ENCODE peak calls at places on chromosome 2, in six cellular contexts. One of them, this sample, is unnamed.

GRCh38 chr2:120888851-120889250 is 153.2 kb downstream of the GLI2 start:
- DNase-seq in MCF 10A: no peak
- DNase-seq in GM13976: no peak
- DNase-seq in GM23338: no peak
- DNase-seq in Calu3: no peak
- DNase-seq in choroid plexus epithelial cell: no peak
- DNase-seq in this sample: peak

GRCh38 chr2:134884435-134884834 is 34.2 kb upstream of the CCNT2 start:
- DNase-seq in GM23338: no peak
- DNase-seq in Calu3: no peak
- DNase-seq in choroid plexus epithelial cell: no peak
- DNase-seq in MCF 10A: no peak
- DNase-seq in GM13976: no peak
- DNase-seq in this sample: no peak

GRCh38 chr2:70956141-70956540 is 20.4 kb downstream of the ATP6V1B1 start:
- DNase-seq in GM23338: no peak
- DNase-seq in GM13976: no peak
- DNase-seq in choroid plexus epithelial cell: no peak
- DNase-seq in MCF 10A: no peak
- DNase-seq in Calu3: no peak
- DNase-seq in this sample: no peak

GRCh38 chr2:216974321-216975302 is 114.7 kb upstream of the TNP1 start:
- DNase-seq in GM13976: no peak
- DNase-seq in GM23338: no peak
- DNase-seq in Calu3: no peak
- DNase-seq in choroid plexus epithelial cell: no peak
- DNase-seq in MCF 10A: no peak
- DNase-seq in this sample: no peak

GRCh38 chr2:227163998-227164744 is at the start of the genes COL4A3 and COL4A4:
- DNase-seq in choroid plexus epithelial cell: no peak
- DNase-seq in GM23338: peak
- DNase-seq in GM13976: peak
- DNase-seq in Calu3: peak
- DNase-seq in MCF 10A: peak
- DNase-seq in this sample: no peak

GRCh38 chr2:180709392-180710145 is 270.8 kb upstream of the UBE2E3 start:
- DNase-seq in GM23338: no peak
- DNase-seq in Calu3: no peak
- DNase-seq in MCF 10A: no peak
- DNase-seq in GM13976: no peak
- DNase-seq in choroid plexus epithelial cell: no peak
- DNase-seq in this sample: no peak

GRCh38 chr2:128748336-128748735 is 429.7 kb upstream of the HS6ST1 start:
- DNase-seq in GM23338: no peak
- DNase-seq in Calu3: no peak
- DNase-seq in MCF 10A: no peak
- DNase-seq in choroid plexus epithelial cell: no peak
- DNase-seq in GM13976: no peak
- DNase-seq in this sample: no peak

GRCh38 chr2:1494257-1494656 is 81.0 kb downstream of the TPO start:
- DNase-seq in choroid plexus epithelial cell: no peak
- DNase-seq in GM13976: no peak
- DNase-seq in Calu3: no peak
- DNase-seq in GM23338: no peak
- DNase-seq in MCF 10A: no peak
- DNase-seq in this sample: peak

GRCh38 chr2:218897394-218898108 is 16.9 kb downstream of the WNT10A start:
- DNase-seq in choroid plexus epithelial cell: no peak
- DNase-seq in GM13976: peak
- DNase-seq in GM23338: no peak
- DNase-seq in Calu3: no peak
- DNase-seq in MCF 10A: peak
- DNase-seq in this sample: no peak

GRCh38 chr2:137842430-137842829 is 121.8 kb upstream of the HNMT start:
- DNase-seq in GM13976: no peak
- DNase-seq in Calu3: no peak
- DNase-seq in MCF 10A: no peak
- DNase-seq in choroid plexus epithelial cell: no peak
- DNase-seq in GM23338: no peak
- DNase-seq in this sample: no peak

GRCh38 chr2:191166111-191166755 is 15.4 kb upstream of the STAT4 start:
- DNase-seq in Calu3: no peak
- DNase-seq in choroid plexus epithelial cell: peak
- DNase-seq in GM13976: no peak
- DNase-seq in GM23338: no peak
- DNase-seq in MCF 10A: peak
- DNase-seq in this sample: no peak

GRCh38 chr2:72330673-72331072 is 183.0 kb upstream of the CYP26B1 start:
- DNase-seq in GM13976: no peak
- DNase-seq in choroid plexus epithelial cell: peak
- DNase-seq in Calu3: no peak
- DNase-seq in MCF 10A: no peak
- DNase-seq in GM23338: no peak
- DNase-seq in this sample: no peak

GRCh38 chr2:229254206-229254605 is 16.9 kb downstream of the PID1 start:
- DNase-seq in MCF 10A: no peak
- DNase-seq in GM13976: no peak
- DNase-seq in GM23338: no peak
- DNase-seq in Calu3: no peak
- DNase-seq in choroid plexus epithelial cell: peak
- DNase-seq in this sample: no peak

GRCh38 chr2:230575640-230576324 is 136.9 kb upstream of the CAB39 start:
- DNase-seq in choroid plexus epithelial cell: no peak
- DNase-seq in Calu3: peak
- DNase-seq in GM23338: no peak
- DNase-seq in GM13976: no peak
- DNase-seq in MCF 10A: no peak
- DNase-seq in this sample: no peak

GRCh38 chr2:190407662-190408537 is at the start of gene MFSD6:
- DNase-seq in GM23338: peak
- DNase-seq in MCF 10A: peak
- DNase-seq in GM13976: peak
- DNase-seq in Calu3: peak
- DNase-seq in choroid plexus epithelial cell: no peak
- DNase-seq in this sample: no peak

GRCh38 chr2:113175101-113175628 is 1.4 kb downstream of the PSD4 start:
- DNase-seq in MCF 10A: no peak
- DNase-seq in choroid plexus epithelial cell: no peak
- DNase-seq in GM23338: no peak
- DNase-seq in GM13976: peak
- DNase-seq in Calu3: no peak
- DNase-seq in this sample: no peak

GRCh38 chr2:121534007-121534406 is 3.3 kb downstream of the RNU4ATAC start:
- DNase-seq in MCF 10A: no peak
- DNase-seq in Calu3: no peak
- DNase-seq in GM13976: no peak
- DNase-seq in choroid plexus epithelial cell: no peak
- DNase-seq in GM23338: no peak
- DNase-seq in this sample: no peak

GRCh38 chr2:69151974-69152373 is 139.0 kb downstream of the ANTXR1 start:
- DNase-seq in GM23338: no peak
- DNase-seq in Calu3: no peak
- DNase-seq in choroid plexus epithelial cell: no peak
- DNase-seq in MCF 10A: no peak
- DNase-seq in GM13976: no peak
- DNase-seq in this sample: no peak

GRCh38 chr2:234451852-234452625 is 44.8 kb downstream of the ARL4C start:
- DNase-seq in MCF 10A: no peak
- DNase-seq in GM13976: no peak
- DNase-seq in Calu3: no peak
- DNase-seq in GM23338: no peak
- DNase-seq in choroid plexus epithelial cell: peak
- DNase-seq in this sample: no peak

GRCh38 chr2:7571701-7572100 is 654.5 kb downstream of the RNF144A start:
- DNase-seq in GM13976: no peak
- DNase-seq in GM23338: no peak
- DNase-seq in MCF 10A: no peak
- DNase-seq in Calu3: no peak
- DNase-seq in choroid plexus epithelial cell: no peak
- DNase-seq in this sample: no peak

GRCh38 chr2:141492816-141493215 is 638.0 kb downstream of the LRP1B start:
- DNase-seq in choroid plexus epithelial cell: no peak
- DNase-seq in MCF 10A: no peak
- DNase-seq in Calu3: no peak
- DNase-seq in GM23338: no peak
- DNase-seq in GM13976: no peak
- DNase-seq in this sample: no peak

GRCh38 chr2:127598711-127599110 is 47.2 kb upstream of the GPR17 start:
- DNase-seq in GM13976: no peak
- DNase-seq in Calu3: no peak
- DNase-seq in GM23338: no peak
- DNase-seq in MCF 10A: no peak
- DNase-seq in choroid plexus epithelial cell: peak
- DNase-seq in this sample: no peak
- TF ChIP-seq CTCF in GM13976: no peak
- TF ChIP-seq CTCF in Calu3: no peak
- TF ChIP-seq CTCF in GM23338: no peak
- TF ChIP-seq CTCF in MCF 10A: no peak
- TF ChIP-seq CTCF in choroid plexus epithelial cell: no peak
- TF ChIP-seq CTCF in this sample: no peak

GRCh38 chr2:54513364-54513715 is 57.2 kb downstream of the SPTBN1 start:
- DNase-seq in Calu3: no peak
- DNase-seq in MCF 10A: no peak
- DNase-seq in GM23338: no peak
- DNase-seq in choroid plexus epithelial cell: no peak
- DNase-seq in GM13976: no peak
- DNase-seq in this sample: no peak
- TF ChIP-seq CTCF in Calu3: no peak
- TF ChIP-seq CTCF in MCF 10A: no peak
- TF ChIP-seq CTCF in GM23338: no peak
- TF ChIP-seq CTCF in choroid plexus epithelial cell: no peak
- TF ChIP-seq CTCF in GM13976: no peak
- TF ChIP-seq CTCF in this sample: no peak

GRCh38 chr2:182767578-182767977 is 51.5 kb downstream of the DNAJC10 start:
- DNase-seq in MCF 10A: peak
- DNase-seq in choroid plexus epithelial cell: peak
- DNase-seq in GM23338: peak
- DNase-seq in GM13976: no peak
- DNase-seq in Calu3: no peak
- DNase-seq in this sample: no peak
- TF ChIP-seq CTCF in MCF 10A: peak
- TF ChIP-seq CTCF in choroid plexus epithelial cell: peak
- TF ChIP-seq CTCF in GM23338: peak
- TF ChIP-seq CTCF in GM13976: no peak
- TF ChIP-seq CTCF in Calu3: peak
- TF ChIP-seq CTCF in this sample: peak

GRCh38 chr2:46184794-46185583 is 112.2 kb upstream of the EPAS1 start:
- DNase-seq in choroid plexus epithelial cell: no peak
- DNase-seq in Calu3: no peak
- DNase-seq in GM13976: no peak
- DNase-seq in GM23338: peak
- DNase-seq in MCF 10A: no peak
- DNase-seq in this sample: no peak
- TF ChIP-seq CTCF in choroid plexus epithelial cell: peak
- TF ChIP-seq CTCF in Calu3: no peak
- TF ChIP-seq CTCF in GM13976: no peak
- TF ChIP-seq CTCF in GM23338: peak
- TF ChIP-seq CTCF in MCF 10A: no peak
- TF ChIP-seq CTCF in this sample: no peak